ENCODE peak calls at places on chromosomes 1 and 21, in four cellular contexts. One of them, this sample, is unnamed.

GRCh38 chr1:204084247-204084772 is 11.4 kb downstream of the SOX13 start:
- DNase-seq in K562: no peak
- DNase-seq in GM12878: no peak
- DNase-seq in HepG2: peak
- DNase-seq in this sample: no peak

GRCh38 chr1:108034396-108034795 is 69.4 kb upstream of the VAV3 start:
- DNase-seq in GM12878: no peak
- DNase-seq in HepG2: no peak
- DNase-seq in K562: no peak
- DNase-seq in this sample: no peak

GRCh38 chr1:53210352-53210751 is 10.1 kb downstream of the CZIB start:
- DNase-seq in K562: no peak
- DNase-seq in HepG2: no peak
- DNase-seq in GM12878: no peak
- DNase-seq in this sample: no peak

GRCh38 chr1:115322631-115323030 is 15.4 kb downstream of the NGF start:
- DNase-seq in GM12878: no peak
- DNase-seq in K562: no peak
- DNase-seq in HepG2: no peak
- DNase-seq in this sample: no peak

GRCh38 chr1:81165963-81166362 is 634.8 kb upstream of the ADGRL2 start:
- DNase-seq in GM12878: no peak
- DNase-seq in K562: no peak
- DNase-seq in HepG2: no peak
- DNase-seq in this sample: no peak

GRCh38 chr1:200628223-200628868 is 7.8 kb upstream of the KIF14 start:
- DNase-seq in GM12878: peak
- DNase-seq in K562: peak
- DNase-seq in HepG2: no peak
- DNase-seq in this sample: no peak

GRCh38 chr1:118247593-118247992 is 62.6 kb upstream of the SPAG17 start:
- DNase-seq in K562: peak
- DNase-seq in HepG2: peak
- DNase-seq in GM12878: no peak
- DNase-seq in this sample: peak

GRCh38 chr1:59494145-59494824 is 197.4 kb downstream of the FGGY start:
- DNase-seq in GM12878: no peak
- DNase-seq in K562: no peak
- DNase-seq in HepG2: no peak
- DNase-seq in this sample: no peak

GRCh38 chr1:93029317-93029716 is 49.8 kb upstream of the MTF2 start:
- DNase-seq in GM12878: peak
- DNase-seq in K562: no peak
- DNase-seq in HepG2: no peak
- DNase-seq in this sample: no peak

GRCh38 chr1:116674761-116675160 is 7.2 kb upstream of the IGSF3 start:
- DNase-seq in HepG2: no peak
- DNase-seq in GM12878: no peak
- DNase-seq in K562: no peak
- DNase-seq in this sample: no peak

GRCh38 chr1:60281360-60281932 is 207.9 kb upstream of the C1orf87 start:
- DNase-seq in GM12878: peak
- DNase-seq in HepG2: peak
- DNase-seq in K562: peak
- DNase-seq in this sample: peak

GRCh38 chr1:157193702-157194391 is 55.7 kb upstream of the ETV3 start:
- DNase-seq in GM12878: no peak
- DNase-seq in HepG2: peak
- DNase-seq in K562: peak
- DNase-seq in this sample: peak

GRCh38 chr1:241770115-241770514 is 77.9 kb upstream of the EXO1 start:
- DNase-seq in GM12878: no peak
- DNase-seq in HepG2: no peak
- DNase-seq in K562: peak
- DNase-seq in this sample: no peak

GRCh38 chr1:54332781-54333585 is 73.2 kb downstream of the SSBP3 start:
- DNase-seq in HepG2: no peak
- DNase-seq in GM12878: no peak
- DNase-seq in K562: no peak
- DNase-seq in this sample: no peak

GRCh38 chr1:47850451-47850850 is 146.7 kb downstream of the TRABD2B start:
- DNase-seq in HepG2: no peak
- DNase-seq in GM12878: no peak
- DNase-seq in K562: no peak
- DNase-seq in this sample: no peak

GRCh38 chr21:45822429-45823099 is 159.0 kb upstream of the COL6A1 start:
- DNase-seq in GM12878: no peak
- DNase-seq in HepG2: no peak
- DNase-seq in K562: no peak
- DNase-seq in this sample: peak

GRCh38 chr1:156684227-156684782 is 7.1 kb upstream of the NES start:
- DNase-seq in HepG2: no peak
- DNase-seq in GM12878: no peak
- DNase-seq in K562: peak
- DNase-seq in this sample: no peak

GRCh38 chr1:235781807-235782206 is 84.9 kb downstream of the LYST start:
- DNase-seq in GM12878: no peak
- DNase-seq in HepG2: no peak
- DNase-seq in K562: no peak
- DNase-seq in this sample: no peak

GRCh38 chr1:63173161-63173560 is 149.2 kb upstream of the FOXD3 start:
- DNase-seq in HepG2: no peak
- DNase-seq in GM12878: no peak
- DNase-seq in K562: no peak
- DNase-seq in this sample: no peak

GRCh38 chr1:159854101-159854692 is 8.3 kb downstream of the VSIG8 start:
- DNase-seq in K562: no peak
- DNase-seq in HepG2: no peak
- DNase-seq in GM12878: no peak
- DNase-seq in this sample: peak

DNA sequence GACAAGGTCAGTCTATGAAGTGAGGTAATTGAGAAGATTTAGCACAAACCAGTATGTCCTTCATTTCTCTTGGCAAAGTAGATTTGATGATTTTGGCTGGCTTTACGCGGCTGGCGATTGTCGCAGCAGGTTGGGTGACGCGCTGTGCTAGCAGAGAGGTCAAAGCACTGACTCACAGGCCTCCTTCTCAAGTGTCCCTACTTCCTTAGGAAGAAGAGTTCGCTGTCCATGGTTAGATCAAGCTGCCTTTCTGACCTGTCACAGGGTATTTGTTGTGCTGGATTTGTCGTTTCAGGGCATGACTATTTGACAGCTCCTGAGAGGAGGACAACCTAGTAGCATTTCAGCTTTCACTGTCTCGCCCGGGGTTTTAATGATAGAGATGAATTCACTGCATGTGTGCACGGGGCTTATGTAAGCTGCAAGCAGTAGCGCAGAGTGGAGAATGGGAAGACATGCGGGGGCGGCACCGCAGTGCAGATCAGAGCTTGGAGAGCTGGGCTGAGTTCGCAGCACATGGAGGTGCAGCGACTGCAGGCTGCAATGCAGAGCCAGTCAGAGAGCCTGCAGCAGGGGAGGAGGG is 32.8 kb downstream of the XCL1 start:
- DNase-seq in GM12878: no peak
- DNase-seq in K562: peak
- DNase-seq in HepG2: no peak
- DNase-seq in this sample: no peak
- TF ChIP-seq RFX5 in GM12878: no peak
- TF ChIP-seq RFX5 in K562: no peak
- TF ChIP-seq RFX5 in HepG2: no peak
- TF ChIP-seq RFX5 in this sample: no peak

GRCh38 chr1:162118063-162118462 is 48.6 kb downstream of the NOS1AP start:
- DNase-seq in K562: no peak
- DNase-seq in HepG2: no peak
- DNase-seq in GM12878: no peak
- DNase-seq in this sample: no peak
- TF ChIP-seq ZBTB33 in K562: no peak
- TF ChIP-seq ZBTB33 in HepG2: no peak
- TF ChIP-seq ZBTB33 in GM12878: no peak
- TF ChIP-seq ZBTB33 in this sample: no peak

GRCh38 chr1:2845874-2846273 is 44.4 kb upstream of the TTC34 start:
- DNase-seq in GM12878: no peak
- DNase-seq in K562: no peak
- DNase-seq in HepG2: no peak
- DNase-seq in this sample: no peak

GRCh38 chr1:2850502-2850901 is 49.0 kb upstream of the TTC34 start:
- DNase-seq in K562: no peak
- DNase-seq in GM12878: no peak
- DNase-seq in HepG2: no peak
- DNase-seq in this sample: no peak

GRCh38 chr1:2848006-2848670 is 46.6 kb upstream of the TTC34 start:
- DNase-seq in GM12878: no peak
- DNase-seq in HepG2: no peak
- DNase-seq in K562: no peak
- DNase-seq in this sample: no peak

GRCh38 chr1:2847086-2847850 is 45.8 kb upstream of the TTC34 start:
- DNase-seq in GM12878: no peak
- DNase-seq in HepG2: no peak
- DNase-seq in K562: no peak
- DNase-seq in this sample: no peak
- TF ChIP-seq RFX5 in GM12878: no peak
- TF ChIP-seq RFX5 in HepG2: no peak
- TF ChIP-seq RFX5 in K562: no peak
- TF ChIP-seq RFX5 in this sample: no peak

GRCh38 chr1:94654031-94654430 is 112.5 kb upstream of the F3 start:
- DNase-seq in HepG2: peak
- DNase-seq in GM12878: no peak
- DNase-seq in K562: no peak
- DNase-seq in this sample: no peak
- TF ChIP-seq ZBTB33 in HepG2: no peak
- TF ChIP-seq ZBTB33 in GM12878: no peak
- TF ChIP-seq ZBTB33 in K562: no peak
- TF ChIP-seq ZBTB33 in this sample: no peak

GRCh38 chr1:94757931-94758330 is 62.2 kb upstream of the SLC44A3 start:
- DNase-seq in K562: no peak
- DNase-seq in GM12878: no peak
- DNase-seq in HepG2: no peak
- DNase-seq in this sample: no peak

GRCh38 chr1:94754570-94754969 is 65.6 kb upstream of the SLC44A3 start:
- DNase-seq in K562: no peak
- DNase-seq in GM12878: no peak
- DNase-seq in HepG2: peak
- DNase-seq in this sample: no peak

GRCh38 chr1:94754101-94754500 is 66.1 kb upstream of the SLC44A3 start:
- DNase-seq in GM12878: no peak
- DNase-seq in K562: no peak
- DNase-seq in HepG2: no peak
- DNase-seq in this sample: no peak

GRCh38 chr1:94755675-94756074 is 64.5 kb upstream of the SLC44A3 start:
- DNase-seq in K562: peak
- DNase-seq in HepG2: peak
- DNase-seq in GM12878: no peak
- DNase-seq in this sample: peak

GRCh38 chr1:94753171-94753972 is 66.8 kb upstream of the SLC44A3 start:
- DNase-seq in K562: no peak
- DNase-seq in HepG2: peak
- DNase-seq in GM12878: no peak
- DNase-seq in this sample: no peak
- TF ChIP-seq RFX5 in K562: no peak
- TF ChIP-seq RFX5 in HepG2: no peak
- TF ChIP-seq RFX5 in GM12878: no peak
- TF ChIP-seq RFX5 in this sample: no peak

DNA sequence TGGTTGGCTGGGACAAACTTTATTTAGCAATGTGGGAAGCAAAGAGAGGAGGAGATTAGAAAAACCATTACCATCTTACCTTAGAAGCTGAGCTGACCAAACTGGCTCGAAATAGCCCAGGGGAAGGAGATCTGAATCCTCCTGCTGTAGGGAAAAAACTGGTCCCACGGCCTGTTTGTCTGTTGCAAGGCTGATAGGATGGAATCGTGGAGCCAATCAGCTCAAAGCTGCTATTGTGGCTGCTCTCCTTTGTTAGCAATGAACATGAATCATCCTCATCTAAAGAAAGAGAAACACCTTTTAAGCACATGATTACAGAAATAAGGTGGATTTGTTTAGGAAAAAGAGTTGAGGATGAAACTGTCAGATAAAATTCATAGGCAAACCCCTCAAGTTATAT is 21.5 kb downstream of the CLSPN start:
- DNase-seq in GM12878: no peak
- DNase-seq in HepG2: no peak
- DNase-seq in K562: no peak
- DNase-seq in this sample: no peak
- TF ChIP-seq ZBTB33 in GM12878: no peak
- TF ChIP-seq ZBTB33 in HepG2: no peak
- TF ChIP-seq ZBTB33 in K562: no peak
- TF ChIP-seq ZBTB33 in this sample: no peak

GRCh38 chr1:80056179-80056578 is 1049.6 kb upstream of the ADGRL4 start:
- DNase-seq in GM12878: no peak
- DNase-seq in HepG2: no peak
- DNase-seq in K562: no peak
- DNase-seq in this sample: no peak

GRCh38 chr1:80064524-80064923 is 1058.0 kb upstream of the ADGRL4 start:
- DNase-seq in K562: no peak
- DNase-seq in HepG2: no peak
- DNase-seq in GM12878: no peak
- DNase-seq in this sample: no peak

GRCh38 chr1:80054129-80054528 is 1047.6 kb upstream of the ADGRL4 start:
- DNase-seq in K562: peak
- DNase-seq in GM12878: no peak
- DNase-seq in HepG2: no peak
- DNase-seq in this sample: peak

DNA sequence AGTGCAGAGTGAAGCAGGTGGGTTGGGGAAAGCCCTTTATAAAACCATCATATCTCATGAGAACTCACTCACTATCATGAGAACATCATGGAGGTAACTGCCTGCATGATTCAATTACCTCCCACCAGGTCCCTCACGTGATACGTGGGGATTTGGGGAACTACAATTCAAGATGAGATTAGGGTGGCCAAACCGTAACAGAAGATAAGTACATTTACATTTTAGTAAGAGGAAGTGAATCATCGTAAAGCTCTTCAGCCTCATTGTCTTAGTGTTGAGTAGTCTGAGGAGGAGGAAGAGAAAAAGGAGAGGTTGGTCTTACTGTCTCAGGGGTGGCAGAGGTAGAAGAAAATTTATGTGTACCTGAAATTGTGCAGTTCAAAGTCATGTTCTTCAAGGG is 1053.4 kb upstream of the ADGRL4 start:
- DNase-seq in K562: no peak
- DNase-seq in HepG2: no peak
- DNase-seq in GM12878: no peak
- DNase-seq in this sample: no peak
- TF ChIP-seq RFX5 in K562: no peak
- TF ChIP-seq RFX5 in HepG2: no peak
- TF ChIP-seq RFX5 in GM12878: no peak
- TF ChIP-seq RFX5 in this sample: no peak